ENCODE peak calls at places on chromosomes 4 and X, in five cellular contexts. One of them, this sample, is unnamed.

GRCh38 chrX:118156953-118157608 is 40.5 kb upstream of the KLHL13 start:
- DNase-seq in mammary epithelial cell: no peak
- DNase-seq in omental fat pad: no peak
- DNase-seq in left lung: no peak
- DNase-seq in GM23248: no peak
- DNase-seq in this sample: no peak

GRCh38 chrX:9533611-9534010 is 68.8 kb downstream of the TBL1X start:
- DNase-seq in mammary epithelial cell: no peak
- DNase-seq in omental fat pad: no peak
- DNase-seq in left lung: no peak
- DNase-seq in GM23248: no peak
- DNase-seq in this sample: no peak

GRCh38 chrX:153611298-153612095 is 12.6 kb upstream of the CCNQ start:
- DNase-seq in omental fat pad: no peak
- DNase-seq in GM23248: peak; percentile 30
- DNase-seq in left lung: no peak
- DNase-seq in mammary epithelial cell: no peak
- DNase-seq in this sample: peak; percentile 69

GRCh38 chrX:133414399-133415275 is 652 bp downstream of the GPC4 start:
- DNase-seq in mammary epithelial cell: peak; percentile 46
- DNase-seq in left lung: peak; percentile 31
- DNase-seq in GM23248: peak; percentile 45
- DNase-seq in omental fat pad: no peak
- DNase-seq in this sample: peak; percentile 53

GRCh38 chrX:149205937-149206336 is 299.2 kb downstream of the IDS start:
- DNase-seq in mammary epithelial cell: no peak
- DNase-seq in omental fat pad: no peak
- DNase-seq in GM23248: no peak
- DNase-seq in left lung: no peak
- DNase-seq in this sample: no peak

GRCh38 chr4:47686294-47686872 is 151.5 kb downstream of the CORIN start:
- DNase-seq in GM23248: peak; percentile 46
- DNase-seq in omental fat pad: no peak
- DNase-seq in mammary epithelial cell: peak; percentile 28
- DNase-seq in left lung: peak; percentile 41
- DNase-seq in this sample: peak; percentile 56

GRCh38 chrX:155993421-155993820 is 4.1 kb upstream of the IL9R start:
- DNase-seq in GM23248: no peak
- DNase-seq in omental fat pad: no peak
- DNase-seq in left lung: no peak
- DNase-seq in mammary epithelial cell: no peak
- DNase-seq in this sample: no peak

GRCh38 chrX:154918060-154918483 is 31.9 kb downstream of the F8A1 start:
- DNase-seq in GM23248: peak; percentile 75
- DNase-seq in mammary epithelial cell: peak; percentile 52
- DNase-seq in left lung: peak; percentile 38
- DNase-seq in omental fat pad: no peak
- DNase-seq in this sample: peak; percentile 56

GRCh38 chr4:8201341-8201781 is 2.3 kb downstream of the SH3TC1 start:
- DNase-seq in mammary epithelial cell: no peak
- DNase-seq in left lung: no peak
- DNase-seq in omental fat pad: no peak
- DNase-seq in GM23248: no peak
- DNase-seq in this sample: no peak

GRCh38 chr4:148914301-148914700 is 472.1 kb upstream of the NR3C2 start:
- DNase-seq in omental fat pad: no peak
- DNase-seq in GM23248: no peak
- DNase-seq in mammary epithelial cell: no peak
- DNase-seq in left lung: no peak
- DNase-seq in this sample: no peak

GRCh38 chrX:118208476-118208875 is 91.9 kb upstream of the KLHL13 start:
- DNase-seq in left lung: no peak
- DNase-seq in GM23248: no peak
- DNase-seq in omental fat pad: no peak
- DNase-seq in mammary epithelial cell: no peak
- DNase-seq in this sample: no peak

GRCh38 chr4:186852078-186852420 is 128.4 kb upstream of the FAT1 start:
- DNase-seq in mammary epithelial cell: peak; percentile 58
- DNase-seq in omental fat pad: no peak
- DNase-seq in GM23248: no peak
- DNase-seq in left lung: no peak
- DNase-seq in this sample: no peak

GRCh38 chr4:125105561-125105960 is 209.2 kb upstream of the FAT4 start:
- DNase-seq in mammary epithelial cell: no peak
- DNase-seq in omental fat pad: no peak
- DNase-seq in GM23248: peak; percentile 70
- DNase-seq in left lung: no peak
- DNase-seq in this sample: no peak

GRCh38 chrX:119990995-119991787 is 47.6 kb upstream of the NKAP start:
- DNase-seq in omental fat pad: no peak
- DNase-seq in GM23248: no peak
- DNase-seq in mammary epithelial cell: no peak
- DNase-seq in left lung: no peak
- DNase-seq in this sample: peak; percentile 69

GRCh38 chrX:136259543-136259942 is 8.3 kb upstream of the MAP7D3 start:
- DNase-seq in mammary epithelial cell: no peak
- DNase-seq in GM23248: peak; percentile 73
- DNase-seq in omental fat pad: no peak
- DNase-seq in left lung: no peak
- DNase-seq in this sample: no peak

GRCh38 chr4:104591505-104591904 is 96.8 kb upstream of the CXXC4 start:
- DNase-seq in left lung: peak; percentile 55
- DNase-seq in mammary epithelial cell: no peak
- DNase-seq in omental fat pad: no peak
- DNase-seq in GM23248: no peak
- DNase-seq in this sample: no peak

GRCh38 chr4:146514651-146515379 is 6.9 kb downstream of the SLC10A7 start:
- DNase-seq in left lung: no peak
- DNase-seq in GM23248: no peak
- DNase-seq in mammary epithelial cell: no peak
- DNase-seq in omental fat pad: no peak
- DNase-seq in this sample: no peak

GRCh38 chr4:182297659-182298058 is 54.5 kb downstream of the TENM3 start:
- DNase-seq in GM23248: no peak
- DNase-seq in left lung: no peak
- DNase-seq in mammary epithelial cell: peak; percentile 41
- DNase-seq in omental fat pad: no peak
- DNase-seq in this sample: no peak

GRCh38 chr4:100106982-100107381 is 83.3 kb downstream of the DDIT4L start:
- DNase-seq in GM23248: no peak
- DNase-seq in left lung: no peak
- DNase-seq in omental fat pad: no peak
- DNase-seq in mammary epithelial cell: no peak
- DNase-seq in this sample: no peak

GRCh38 chr4:101102114-101102752 is 245.1 kb downstream of the PPP3CA start:
- DNase-seq in left lung: no peak
- DNase-seq in omental fat pad: no peak
- DNase-seq in mammary epithelial cell: peak; percentile 19
- DNase-seq in GM23248: peak; percentile 68
- DNase-seq in this sample: peak; percentile 74

GRCh38 chr4:33268776-33269175 is 2548.6 kb downstream of the PCDH7 start:
- DNase-seq in GM23248: no peak
- DNase-seq in omental fat pad: no peak
- DNase-seq in left lung: no peak
- DNase-seq in mammary epithelial cell: no peak
- DNase-seq in this sample: no peak

GRCh38 chr4:127145001-127145400 is 487.8 kb upstream of the INTU start:
- DNase-seq in omental fat pad: no peak
- DNase-seq in GM23248: no peak
- DNase-seq in left lung: peak; percentile 48
- DNase-seq in mammary epithelial cell: no peak
- DNase-seq in this sample: no peak

GRCh38 chrX:140764401-140764919 is 54.9 kb downstream of the LINC00632 start:
- DNase-seq in mammary epithelial cell: no peak
- DNase-seq in GM23248: peak; percentile 80
- DNase-seq in omental fat pad: no peak
- DNase-seq in left lung: peak; percentile 55
- DNase-seq in this sample: peak; percentile 84

GRCh38 chr4:157655101-157655818 is 434.7 kb downstream of the GRIA2 start:
- DNase-seq in omental fat pad: no peak
- DNase-seq in mammary epithelial cell: no peak
- DNase-seq in GM23248: no peak
- DNase-seq in left lung: no peak
- DNase-seq in this sample: no peak

GRCh38 chrX:47649781-47650163 is 591 bp downstream of the ELK1 start:
- DNase-seq in GM23248: no peak
- DNase-seq in omental fat pad: no peak
- DNase-seq in mammary epithelial cell: no peak
- DNase-seq in left lung: no peak
- DNase-seq in this sample: no peak

GRCh38 chr4:56671860-56672259 is 9.2 kb downstream of the HOPX start:
- DNase-seq in mammary epithelial cell: no peak
- DNase-seq in omental fat pad: no peak
- DNase-seq in left lung: no peak
- DNase-seq in GM23248: peak; percentile 33
- DNase-seq in this sample: no peak

This sample was measured in aorta.